ENCODE peak calls at places on chromosomes 5 and 9, in seven cellular contexts. H is RWPE1, O is HFFc6, M is colonic mucosa, G is H9, V is type B pancreatic cell, S is GM13976. X is an unnamed sample.

GRCh38 chr9:93813687-93814560 is 141.2 kb downstream of the BARX1 start:
- DNase-seq in S (peak), G (peak), H (no peak), V (peak), M (peak), O (no peak), X (no peak)

GRCh38 chr9:100600511-100601079 is 22.7 kb downstream of the CAVIN4 start:
- DNase-seq in M (no peak), H (no peak), G (no peak), O (no peak), S (no peak), V (no peak), X (no peak)

GRCh38 chr9:114000671-114001409 is 77.3 kb downstream of the AMBP start:
- DNase-seq in M (peak), H (no peak), O (no peak), G (peak), V (no peak), S (no peak), X (peak)

GRCh38 chr9:29439961-29440360 is 1866.7 kb upstream of the C9orf72 start:
- DNase-seq in S (no peak), O (peak), H (no peak), M (no peak), G (no peak), V (no peak), X (no peak)

GRCh38 chr9:18485691-18486090 is 11.7 kb downstream of the ADAMTSL1 start:
- DNase-seq in G (no peak), O (peak), M (no peak), V (no peak), H (no peak), S (no peak), X (no peak)

GRCh38 chr5:149002761-149003689 is 59.8 kb downstream of the SH3TC2 start:
- DNase-seq in H (peak), M (no peak), V (no peak), O (peak), S (no peak), G (no peak), X (no peak)

GRCh38 chr5:147348046-147348445 is 113.2 kb downstream of the STK32A start:
- DNase-seq in H (peak), S (no peak), V (no peak), M (no peak), G (no peak), O (peak), X (no peak)

GRCh38 chr5:171623551-171624097 is 162.0 kb upstream of the SMIM23 start:
- DNase-seq in V (no peak), S (no peak), G (peak), O (no peak), H (no peak), M (no peak), X (no peak)

GRCh38 chr5:89864941-89865340 is 544.6 kb downstream of the CETN3 start:
- DNase-seq in O (no peak), H (no peak), V (no peak), G (no peak), S (no peak), M (no peak), X (no peak)

GRCh38 chr5:39661026-39661779 is 236.4 kb upstream of the DAB2 start:
- DNase-seq in V (no peak), H (peak), M (no peak), O (no peak), G (no peak), S (no peak), X (no peak)

GRCh38 chr5:111061618-111062017 is 9.9 kb upstream of the TSLP start:
- DNase-seq in M (no peak), G (no peak), O (no peak), V (no peak), S (no peak), H (no peak), X (no peak)

GRCh38 chr5:56862909-56863308 is 46.5 kb upstream of the SETD9 start:
- DNase-seq in S (no peak), M (no peak), H (no peak), G (no peak), V (no peak), O (no peak), X (no peak)

GRCh38 chr5:171309526-171310333 is 682 bp downstream of the TLX3 start:
- DNase-seq in H (peak), G (peak), S (no peak), M (peak), V (peak), O (no peak), X (peak)

GRCh38 chr9:116647515-116647809 is 39.6 kb upstream of the TRIM32 start:
- DNase-seq in O (no peak), V (no peak), S (no peak), H (no peak), G (no peak), M (no peak), X (no peak)

GRCh38 chr9:97591535-97591934 is 41.6 kb downstream of the TSTD2 start:
- DNase-seq in G (no peak), S (no peak), O (no peak), H (no peak), M (no peak), V (no peak), X (no peak)

GRCh38 chr5:127572930-127573329 is 55.5 kb downstream of the PRRC1 start:
- DNase-seq in H (no peak), M (no peak), S (peak), V (no peak), G (no peak), O (no peak), X (no peak)

GRCh38 chr5:89457411-89458329 is 574.7 kb upstream of the MEF2C start:
- DNase-seq in O (peak), G (no peak), V (no peak), M (no peak), S (no peak), H (peak), X (no peak)

GRCh38 chr5:6719896-6720560 is 6.8 kb downstream of the TENT4A start:
- DNase-seq in H (no peak), O (no peak), V (peak), M (peak), G (no peak), S (no peak), X (no peak)

GRCh38 chr9:35687306-35687705 is 2.4 kb downstream of the TPM2 start:
- DNase-seq in S (no peak), V (no peak), O (no peak), G (no peak), M (no peak), H (no peak), X (no peak)

GRCh38 chr5:172920447-172920849 is 38.8 kb upstream of the RPL26L1 start:
- DNase-seq in O (peak), H (peak), S (no peak), G (no peak), M (no peak), V (no peak), X (no peak)

GRCh38 chr9:126722922-126723806 is 81.7 kb upstream of the ZBTB43 start:
- DNase-seq in G (peak), M (peak), S (peak), H (peak), O (no peak), V (no peak), X (peak)

GRCh38 chr9:91491624-91492023 is 68.0 kb upstream of the NFIL3 start:
- DNase-seq in V (no peak), O (no peak), S (no peak), G (no peak), M (no peak), H (no peak), X (no peak)
- TF ChIP-seq CTCF in V (no peak), O (no peak), S (no peak), G (no peak), M (no peak), H (no peak), X (no peak)

GRCh38 chr5:31531888-31532710 is at the start of the genes C5orf22 and DROSHA:
- DNase-seq in O (peak), S (peak), V (peak), G (peak), M (peak), H (peak), X (peak)
- TF ChIP-seq CTCF in O (peak), S (peak), V (peak), G (no peak), M (no peak), H (no peak), X (no peak)

GRCh38 chr5:62795912-62796311 is 217.3 kb downstream of the LRRC70 start:
- DNase-seq in H (no peak), G (no peak), S (no peak), V (no peak), M (no peak), O (no peak), X (no peak)

GRCh38 chr5:62790348-62790747 is 211.7 kb downstream of the LRRC70 start:
- DNase-seq in H (no peak), O (no peak), M (no peak), V (no peak), S (no peak), G (no peak), X (no peak)

GRCh38 chr5:62785588-62785987 is 207.0 kb downstream of the LRRC70 start:
- DNase-seq in G (no peak), V (no peak), M (no peak), H (no peak), O (no peak), S (no peak), X (no peak)

GRCh38 chr5:62786099-62786498 is 207.5 kb downstream of the LRRC70 start:
- DNase-seq in M (no peak), G (no peak), O (no peak), H (no peak), S (no peak), V (no peak), X (no peak)

GRCh38 chr5:62791059-62791458 is 212.4 kb downstream of the LRRC70 start:
- DNase-seq in V (no peak), M (no peak), S (no peak), O (no peak), G (no peak), H (no peak), X (no peak)
- TF ChIP-seq CTCF in V (peak), M (no peak), S (peak), O (peak), G (peak), H (no peak), X (no peak)

GRCh38 chr5:169599451-169599850 is 15.9 kb downstream of the SPDL1 start:
- DNase-seq in S (no peak), V (no peak), G (no peak), H (no peak), M (no peak), O (no peak), X (no peak)
- TF ChIP-seq CTCF in S (no peak), V (no peak), G (no peak), H (no peak), M (no peak), O (no peak), X (no peak)

GRCh38 chr5:95803271-95804148 is 19.0 kb downstream of the GLRX start:
- DNase-seq in V (no peak), M (no peak), H (no peak), G (no peak), S (no peak), O (peak), X (no peak)

GRCh38 chr5:95808013-95808685 is 14.4 kb downstream of the GLRX start:
- DNase-seq in S (no peak), M (peak), H (no peak), G (no peak), O (no peak), V (no peak), X (no peak)

GRCh38 chr5:95806687-95807086 is 15.8 kb downstream of the GLRX start:
- DNase-seq in S (no peak), H (no peak), O (no peak), M (no peak), G (no peak), V (no peak), X (no peak)

GRCh38 chr5:95801961-95802360 is 20.6 kb downstream of the GLRX start:
- DNase-seq in G (no peak), M (no peak), V (no peak), S (no peak), H (no peak), O (no peak), X (no peak)

GRCh38 chr5:95804765-95805539 is 17.6 kb downstream of the GLRX start:
- DNase-seq in S (no peak), G (no peak), H (no peak), V (no peak), M (no peak), O (no peak), X (no peak)
- TF ChIP-seq CTCF in S (no peak), G (no peak), H (no peak), V (no peak), M (no peak), O (no peak), X (no peak)

DNA sequence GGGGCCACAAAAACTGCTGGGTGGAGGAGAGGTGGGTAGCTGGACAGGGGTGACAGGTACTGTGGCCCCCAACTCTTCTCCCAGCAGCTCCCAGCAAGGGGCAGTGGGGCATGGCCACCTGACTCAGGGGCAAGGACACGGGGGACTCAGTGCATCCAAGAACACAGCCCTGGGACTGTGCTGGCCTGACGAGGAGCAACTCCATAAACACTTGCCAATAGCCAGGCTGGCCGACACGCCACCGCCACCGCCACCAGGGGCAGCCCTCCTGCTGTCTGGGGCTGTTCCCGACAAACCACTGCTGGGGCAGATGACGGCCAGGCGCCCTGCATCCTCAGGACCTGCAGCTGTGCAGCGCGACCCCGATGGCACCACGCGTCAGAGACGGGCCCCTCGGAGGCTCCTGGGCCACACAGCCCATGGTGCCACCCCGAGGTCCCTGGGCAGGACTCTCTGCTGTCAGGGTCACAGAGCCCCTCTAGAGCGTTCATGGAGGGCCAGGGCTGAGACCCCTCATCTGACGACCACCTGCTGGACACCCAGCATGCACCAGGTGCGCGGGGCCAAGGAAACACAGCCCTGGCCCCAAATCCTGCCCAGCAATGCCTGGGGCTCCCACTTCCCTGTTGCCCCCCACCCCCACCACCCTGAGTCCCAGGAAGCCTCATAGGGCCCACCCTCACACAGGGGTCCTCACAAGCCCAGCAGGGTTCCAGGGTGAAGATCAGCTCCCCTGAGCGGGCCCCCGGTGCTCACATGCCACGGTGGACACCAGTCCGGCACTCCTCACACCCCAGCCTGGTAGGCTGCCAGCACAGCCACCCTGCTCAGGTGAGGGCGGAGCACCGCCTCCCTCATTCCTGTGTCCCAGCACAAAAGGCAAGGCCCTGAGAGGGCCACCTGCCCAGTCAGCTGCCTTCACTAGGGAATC is 56.0 kb upstream of the UBAC1 start:
- DNase-seq in S (no peak), M (no peak), V (peak), H (no peak), G (peak), O (no peak), X (peak)
- TF ChIP-seq CTCF in S (no peak), M (no peak), V (no peak), H (no peak), G (no peak), O (no peak), X (no peak)

GRCh38 chr5:155833282-155833681 is 493.7 kb upstream of the SGCD start:
- DNase-seq in G (no peak), O (no peak), S (no peak), H (no peak), V (no peak), M (no peak), X (no peak)
- TF ChIP-seq CTCF in G (peak), O (no peak), S (no peak), H (no peak), V (no peak), M (no peak), X (no peak)

GRCh38 chr9:77864096-77864889 is 167.3 kb downstream of the GNAQ start:
- DNase-seq in S (peak), M (no peak), G (no peak), V (no peak), H (no peak), O (peak), X (no peak)
- TF ChIP-seq CTCF in S (no peak), M (no peak), G (no peak), V (no peak), H (no peak), O (peak), X (no peak)

GRCh38 chr5:76555114-76555513 is 68.1 kb downstream of the F2RL2 start:
- DNase-seq in H (no peak), S (no peak), O (no peak), V (no peak), G (no peak), M (no peak), X (no peak)
- TF ChIP-seq CTCF in H (no peak), S (no peak), O (no peak), V (no peak), G (no peak), M (no peak), X (no peak)

DNA sequence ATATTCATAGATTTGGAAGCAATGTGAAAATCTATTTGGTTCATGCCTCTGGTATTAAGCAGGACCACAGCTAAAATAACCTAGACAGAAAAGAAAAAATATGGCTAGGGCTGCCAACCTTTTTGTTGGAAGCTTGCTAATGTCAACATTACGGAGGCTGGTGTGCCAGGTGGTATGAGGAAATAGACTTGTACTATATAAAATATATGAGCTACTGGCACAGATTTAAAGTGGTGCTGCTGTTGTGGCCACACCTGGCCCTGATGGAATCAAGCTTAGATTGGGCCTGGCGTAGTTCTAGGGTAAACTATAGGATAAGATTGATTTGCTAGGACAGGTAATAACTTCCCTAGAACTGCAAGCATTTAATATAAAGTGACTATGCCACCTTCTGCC is 10.6 kb upstream of the PARP8 start:
- DNase-seq in S (no peak), V (no peak), O (no peak), M (peak), G (no peak), H (peak), X (no peak)
- TF ChIP-seq CTCF in S (no peak), V (no peak), O (no peak), M (no peak), G (no peak), H (no peak), X (no peak)